ENCODE peak calls at places on chromosome 21, in ten cellular contexts. One of them, this sample, is unnamed.
A peak's percentile ranks its signal among the peaks of the same experiment; 100 is the strongest.

GRCh38 chr21:29939859-29940245 is at the start of gene GRIK1:
- DNase-seq in cardiac muscle cell: peak; percentile 36
- DNase-seq in GM23248: peak; percentile 5
- DNase-seq in mesendoderm: peak; percentile 23
- DNase-seq in iPS DF 6.9: no peak
- DNase-seq in left lung: peak; percentile 53
- DNase-seq in CD4-positive, alpha-beta memory T cell: no peak
- DNase-seq in left ventricle myocardium inferior: no peak
- DNase-seq in adrenal gland: peak; percentile 36
- DNase-seq in psoas muscle: no peak
- DNase-seq in this sample: no peak

GRCh38 chr21:15462092-15462491 is 267.7 kb upstream of the USP25 start:
- DNase-seq in cardiac muscle cell: no peak
- DNase-seq in GM23248: no peak
- DNase-seq in mesendoderm: no peak
- DNase-seq in iPS DF 6.9: no peak
- DNase-seq in left lung: no peak
- DNase-seq in CD4-positive, alpha-beta memory T cell: no peak
- DNase-seq in left ventricle myocardium inferior: no peak
- DNase-seq in adrenal gland: no peak
- DNase-seq in psoas muscle: no peak
- DNase-seq in this sample: no peak

GRCh38 chr21:26007911-26008579 is 162.5 kb downstream of the APP start:
- DNase-seq in cardiac muscle cell: no peak
- DNase-seq in GM23248: peak; percentile 62
- DNase-seq in mesendoderm: no peak
- DNase-seq in iPS DF 6.9: no peak
- DNase-seq in left lung: no peak
- DNase-seq in CD4-positive, alpha-beta memory T cell: no peak
- DNase-seq in left ventricle myocardium inferior: no peak
- DNase-seq in adrenal gland: no peak
- DNase-seq in psoas muscle: no peak
- DNase-seq in this sample: no peak

GRCh38 chr21:42684109-42684916 is 30.9 kb downstream of the PDE9A start:
- DNase-seq in cardiac muscle cell: no peak
- DNase-seq in GM23248: peak; percentile 38
- DNase-seq in mesendoderm: no peak
- DNase-seq in iPS DF 6.9: no peak
- DNase-seq in left lung: peak; percentile 64
- DNase-seq in CD4-positive, alpha-beta memory T cell: peak; percentile 52
- DNase-seq in left ventricle myocardium inferior: no peak
- DNase-seq in adrenal gland: no peak
- DNase-seq in psoas muscle: peak; percentile 53
- DNase-seq in this sample: no peak

GRCh38 chr21:32340863-32341848 is 42.5 kb downstream of the MRAP start:
- DNase-seq in cardiac muscle cell: no peak
- DNase-seq in GM23248: no peak
- DNase-seq in mesendoderm: no peak
- DNase-seq in iPS DF 6.9: no peak
- DNase-seq in left lung: no peak
- DNase-seq in CD4-positive, alpha-beta memory T cell: no peak
- DNase-seq in left ventricle myocardium inferior: no peak
- DNase-seq in adrenal gland: no peak
- DNase-seq in psoas muscle: no peak
- DNase-seq in this sample: peak; percentile 21

GRCh38 chr21:37530901-37531351 is 164.4 kb downstream of the DYRK1A start:
- DNase-seq in cardiac muscle cell: no peak
- DNase-seq in GM23248: no peak
- DNase-seq in mesendoderm: no peak
- DNase-seq in iPS DF 6.9: no peak
- DNase-seq in left lung: no peak
- DNase-seq in CD4-positive, alpha-beta memory T cell: no peak
- DNase-seq in left ventricle myocardium inferior: no peak
- DNase-seq in adrenal gland: no peak
- DNase-seq in psoas muscle: no peak
- DNase-seq in this sample: no peak

GRCh38 chr21:32141009-32141357 is 137.9 kb downstream of the MIS18A start:
- DNase-seq in cardiac muscle cell: no peak
- DNase-seq in GM23248: no peak
- DNase-seq in mesendoderm: no peak
- DNase-seq in iPS DF 6.9: no peak
- DNase-seq in left lung: no peak
- DNase-seq in CD4-positive, alpha-beta memory T cell: no peak
- DNase-seq in left ventricle myocardium inferior: no peak
- DNase-seq in adrenal gland: no peak
- DNase-seq in psoas muscle: no peak
- DNase-seq in this sample: no peak

GRCh38 chr21:21559285-21560045 is 561.3 kb downstream of the NCAM2 start:
- DNase-seq in cardiac muscle cell: no peak
- DNase-seq in GM23248: no peak
- DNase-seq in mesendoderm: no peak
- DNase-seq in iPS DF 6.9: no peak
- DNase-seq in left lung: no peak
- DNase-seq in CD4-positive, alpha-beta memory T cell: no peak
- DNase-seq in left ventricle myocardium inferior: no peak
- DNase-seq in adrenal gland: no peak
- DNase-seq in psoas muscle: no peak
- DNase-seq in this sample: no peak

GRCh38 chr21:41752231-41752681 is 14.6 kb downstream of the RIPK4 start:
- DNase-seq in cardiac muscle cell: no peak
- DNase-seq in GM23248: peak; percentile 91
- DNase-seq in mesendoderm: peak; percentile 74
- DNase-seq in iPS DF 6.9: no peak
- DNase-seq in left lung: no peak
- DNase-seq in CD4-positive, alpha-beta memory T cell: no peak
- DNase-seq in left ventricle myocardium inferior: no peak
- DNase-seq in adrenal gland: no peak
- DNase-seq in psoas muscle: no peak
- DNase-seq in this sample: no peak

GRCh38 chr21:38804617-38805281 is 980 bp upstream of the ETS2 start:
- DNase-seq in cardiac muscle cell: peak; percentile 74
- DNase-seq in GM23248: peak; percentile 82
- DNase-seq in mesendoderm: no peak
- DNase-seq in iPS DF 6.9: no peak
- DNase-seq in left lung: peak; percentile 94
- DNase-seq in CD4-positive, alpha-beta memory T cell: peak; percentile 6
- DNase-seq in left ventricle myocardium inferior: peak; percentile 79
- DNase-seq in adrenal gland: peak; percentile 74
- DNase-seq in psoas muscle: peak; percentile 88
- DNase-seq in this sample: peak; percentile 27

GRCh38 chr21:15309721-15310120 is 244.9 kb upstream of the NRIP1 start:
- DNase-seq in cardiac muscle cell: no peak
- DNase-seq in GM23248: peak; percentile 15
- DNase-seq in mesendoderm: no peak
- DNase-seq in iPS DF 6.9: no peak
- DNase-seq in left lung: no peak
- DNase-seq in CD4-positive, alpha-beta memory T cell: no peak
- DNase-seq in left ventricle myocardium inferior: peak; percentile 80
- DNase-seq in adrenal gland: no peak
- DNase-seq in psoas muscle: peak; percentile 76
- DNase-seq in this sample: no peak

GRCh38 chr21:26851109-26851944 is 6.1 kb upstream of the ADAMTS1 start:
- DNase-seq in cardiac muscle cell: no peak
- DNase-seq in GM23248: no peak
- DNase-seq in mesendoderm: peak; percentile 57
- DNase-seq in iPS DF 6.9: no peak
- DNase-seq in left lung: no peak
- DNase-seq in CD4-positive, alpha-beta memory T cell: no peak
- DNase-seq in left ventricle myocardium inferior: no peak
- DNase-seq in adrenal gland: no peak
- DNase-seq in psoas muscle: no peak
- DNase-seq in this sample: no peak

GRCh38 chr21:35637431-35637830 is 422.9 kb downstream of the SETD4 start:
- DNase-seq in cardiac muscle cell: no peak
- DNase-seq in GM23248: peak; percentile 86
- DNase-seq in mesendoderm: no peak
- DNase-seq in iPS DF 6.9: no peak
- DNase-seq in left lung: no peak
- DNase-seq in CD4-positive, alpha-beta memory T cell: no peak
- DNase-seq in left ventricle myocardium inferior: no peak
- DNase-seq in adrenal gland: peak; percentile 22
- DNase-seq in psoas muscle: no peak
- DNase-seq in this sample: no peak

GRCh38 chr21:35632711-35633110 is 427.6 kb downstream of the SETD4 start:
- DNase-seq in cardiac muscle cell: no peak
- DNase-seq in GM23248: no peak
- DNase-seq in mesendoderm: no peak
- DNase-seq in iPS DF 6.9: no peak
- DNase-seq in left lung: no peak
- DNase-seq in CD4-positive, alpha-beta memory T cell: no peak
- DNase-seq in left ventricle myocardium inferior: no peak
- DNase-seq in adrenal gland: no peak
- DNase-seq in psoas muscle: no peak
- DNase-seq in this sample: no peak

GRCh38 chr21:35635994-35636393 is 424.3 kb downstream of the SETD4 start:
- DNase-seq in cardiac muscle cell: no peak
- DNase-seq in GM23248: peak; percentile 25
- DNase-seq in mesendoderm: no peak
- DNase-seq in iPS DF 6.9: no peak
- DNase-seq in left lung: no peak
- DNase-seq in CD4-positive, alpha-beta memory T cell: no peak
- DNase-seq in left ventricle myocardium inferior: no peak
- DNase-seq in adrenal gland: no peak
- DNase-seq in psoas muscle: no peak
- DNase-seq in this sample: no peak

DNA sequence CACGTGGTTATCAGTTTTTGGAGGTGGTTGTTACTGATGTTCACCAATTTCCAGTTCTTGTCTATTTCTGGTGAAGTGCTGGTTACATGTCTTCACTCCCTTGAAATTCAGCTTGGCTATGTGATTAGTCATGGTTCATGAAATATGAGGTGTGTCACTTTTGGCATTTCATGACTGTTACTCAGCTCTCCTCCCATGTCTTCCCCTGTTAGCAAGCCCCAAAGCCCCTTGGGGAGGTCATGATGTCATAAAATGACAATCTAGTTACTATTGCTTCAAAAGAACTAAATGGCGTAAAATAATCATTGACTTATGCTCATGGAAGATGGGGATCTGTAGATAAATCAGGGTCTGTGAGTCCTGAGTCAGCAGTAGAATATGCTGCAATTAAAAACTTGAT is 425.1 kb downstream of the SETD4 start:
- DNase-seq in cardiac muscle cell: no peak
- DNase-seq in GM23248: peak; percentile 92
- DNase-seq in mesendoderm: no peak
- DNase-seq in iPS DF 6.9: no peak
- DNase-seq in left lung: no peak
- DNase-seq in CD4-positive, alpha-beta memory T cell: no peak
- DNase-seq in left ventricle myocardium inferior: no peak
- DNase-seq in adrenal gland: no peak
- DNase-seq in psoas muscle: no peak
- DNase-seq in this sample: no peak
- H3K27ac ChIP-seq in cardiac muscle cell: no peak overlapping the region
- H3K27ac ChIP-seq in GM23248: peak overlapping the region; percentile 43
- H3K27ac ChIP-seq in mesendoderm: no peak overlapping the region
- H3K27ac ChIP-seq in iPS DF 6.9: no peak overlapping the region
- H3K27ac ChIP-seq in left lung: no peak overlapping the region
- H3K27ac ChIP-seq in CD4-positive, alpha-beta memory T cell: no peak overlapping the region
- H3K27ac ChIP-seq in left ventricle myocardium inferior: no peak overlapping the region
- H3K27ac ChIP-seq in adrenal gland: no peak overlapping the region
- H3K27ac ChIP-seq in psoas muscle: no peak overlapping the region
- H3K27ac ChIP-seq in this sample: no peak overlapping the region

GRCh38 chr21:34017127-34017961 is 56.0 kb upstream of the MRPS6 start:
- DNase-seq in cardiac muscle cell: no peak
- DNase-seq in GM23248: no peak
- DNase-seq in mesendoderm: no peak
- DNase-seq in iPS DF 6.9: no peak
- DNase-seq in left lung: no peak
- DNase-seq in CD4-positive, alpha-beta memory T cell: no peak
- DNase-seq in left ventricle myocardium inferior: no peak
- DNase-seq in adrenal gland: no peak
- DNase-seq in psoas muscle: no peak
- DNase-seq in this sample: no peak

GRCh38 chr21:34019402-34019801 is 54.0 kb upstream of the MRPS6 start:
- DNase-seq in cardiac muscle cell: no peak
- DNase-seq in GM23248: no peak
- DNase-seq in mesendoderm: no peak
- DNase-seq in iPS DF 6.9: no peak
- DNase-seq in left lung: no peak
- DNase-seq in CD4-positive, alpha-beta memory T cell: no peak
- DNase-seq in left ventricle myocardium inferior: no peak
- DNase-seq in adrenal gland: no peak
- DNase-seq in psoas muscle: no peak
- DNase-seq in this sample: no peak

GRCh38 chr21:34020005-34020847 is 53.2 kb upstream of the MRPS6 start:
- DNase-seq in cardiac muscle cell: no peak
- DNase-seq in GM23248: no peak
- DNase-seq in mesendoderm: no peak
- DNase-seq in iPS DF 6.9: no peak
- DNase-seq in left lung: no peak
- DNase-seq in CD4-positive, alpha-beta memory T cell: no peak
- DNase-seq in left ventricle myocardium inferior: no peak
- DNase-seq in adrenal gland: no peak
- DNase-seq in psoas muscle: no peak
- DNase-seq in this sample: no peak

GRCh38 chr21:34018185-34018584 is 55.2 kb upstream of the MRPS6 start:
- DNase-seq in cardiac muscle cell: no peak
- DNase-seq in GM23248: no peak
- DNase-seq in mesendoderm: no peak
- DNase-seq in iPS DF 6.9: no peak
- DNase-seq in left lung: no peak
- DNase-seq in CD4-positive, alpha-beta memory T cell: no peak
- DNase-seq in left ventricle myocardium inferior: no peak
- DNase-seq in adrenal gland: no peak
- DNase-seq in psoas muscle: no peak
- DNase-seq in this sample: no peak

GRCh38 chr21:34018910-34019309 is 54.5 kb upstream of the MRPS6 start:
- DNase-seq in cardiac muscle cell: no peak
- DNase-seq in GM23248: no peak
- DNase-seq in mesendoderm: no peak
- DNase-seq in iPS DF 6.9: no peak
- DNase-seq in left lung: no peak
- DNase-seq in CD4-positive, alpha-beta memory T cell: no peak
- DNase-seq in left ventricle myocardium inferior: no peak
- DNase-seq in adrenal gland: no peak
- DNase-seq in psoas muscle: no peak
- DNase-seq in this sample: no peak
- H3K27ac ChIP-seq in cardiac muscle cell: no peak overlapping the region
- H3K27ac ChIP-seq in GM23248: no peak overlapping the region
- H3K27ac ChIP-seq in mesendoderm: no peak overlapping the region
- H3K27ac ChIP-seq in iPS DF 6.9: no peak overlapping the region
- H3K27ac ChIP-seq in left lung: no peak overlapping the region
- H3K27ac ChIP-seq in CD4-positive, alpha-beta memory T cell: no peak overlapping the region
- H3K27ac ChIP-seq in left ventricle myocardium inferior: no peak overlapping the region
- H3K27ac ChIP-seq in adrenal gland: no peak overlapping the region
- H3K27ac ChIP-seq in psoas muscle: no peak overlapping the region
- H3K27ac ChIP-seq in this sample: no peak overlapping the region

GRCh38 chr21:45294509-45295291 is 7.0 kb upstream of the POFUT2 start:
- DNase-seq in cardiac muscle cell: peak; percentile 66
- DNase-seq in GM23248: peak; percentile 90
- DNase-seq in mesendoderm: peak; percentile 91
- DNase-seq in iPS DF 6.9: no peak
- DNase-seq in left lung: peak; percentile 80
- DNase-seq in CD4-positive, alpha-beta memory T cell: no peak
- DNase-seq in left ventricle myocardium inferior: peak; percentile 89
- DNase-seq in adrenal gland: peak; percentile 92
- DNase-seq in psoas muscle: peak; percentile 86
- DNase-seq in this sample: no peak
- H3K27ac ChIP-seq in cardiac muscle cell: peak overlapping the region; percentile 73
- H3K27ac ChIP-seq in GM23248: peak overlapping the region; percentile 82
- H3K27ac ChIP-seq in mesendoderm: peak overlapping the region; percentile 47
- H3K27ac ChIP-seq in iPS DF 6.9: no peak overlapping the region
- H3K27ac ChIP-seq in left lung: peak overlapping the region; percentile 91
- H3K27ac ChIP-seq in CD4-positive, alpha-beta memory T cell: no peak overlapping the region
- H3K27ac ChIP-seq in left ventricle myocardium inferior: peak overlapping the region; percentile 94
- H3K27ac ChIP-seq in adrenal gland: peak overlapping the region; percentile 99
- H3K27ac ChIP-seq in psoas muscle: peak overlapping the region; percentile 82
- H3K27ac ChIP-seq in this sample: peak overlapping the region; percentile 86

GRCh38 chr21:28257276-28257675 is 735.4 kb downstream of the LTN1 start:
- DNase-seq in cardiac muscle cell: no peak
- DNase-seq in GM23248: no peak
- DNase-seq in mesendoderm: no peak
- DNase-seq in iPS DF 6.9: no peak
- DNase-seq in left lung: no peak
- DNase-seq in CD4-positive, alpha-beta memory T cell: no peak
- DNase-seq in left ventricle myocardium inferior: no peak
- DNase-seq in adrenal gland: no peak
- DNase-seq in psoas muscle: no peak
- DNase-seq in this sample: no peak
- H3K27ac ChIP-seq in cardiac muscle cell: peak overlapping the region; percentile 93
- H3K27ac ChIP-seq in GM23248: no peak overlapping the region
- H3K27ac ChIP-seq in mesendoderm: no peak overlapping the region
- H3K27ac ChIP-seq in iPS DF 6.9: no peak overlapping the region
- H3K27ac ChIP-seq in left lung: no peak overlapping the region
- H3K27ac ChIP-seq in CD4-positive, alpha-beta memory T cell: no peak overlapping the region
- H3K27ac ChIP-seq in left ventricle myocardium inferior: no peak overlapping the region
- H3K27ac ChIP-seq in adrenal gland: no peak overlapping the region
- H3K27ac ChIP-seq in psoas muscle: no peak overlapping the region
- H3K27ac ChIP-seq in this sample: no peak overlapping the region